ENCODE peak calls at places on chromosomes 13 and 19, in seven cellular contexts. A is psoas muscle, J is smooth muscle cell of the brain vasculature, T is fibroblast of lung, P is aorta, G is caudate nucleus, X is HAP-1. K is an unnamed sample.

GRCh38 chr19:47084879-47085439 is 28.6 kb downstream of the ZC3H4 start:
- DNase-seq in A (peak), P (no peak), J (no peak), X (no peak), T (no peak), G (no peak), K (no peak)

GRCh38 chr19:29248332-29248844 is 35.4 kb upstream of the UQCRFS1 start:
- DNase-seq in T (no peak), X (no peak), A (no peak), G (no peak), J (no peak), P (no peak), K (no peak)

GRCh38 chr19:53980553-53981407 is 10.7 kb upstream of the CACNG6 start:
- DNase-seq in J (no peak), A (peak), G (no peak), X (no peak), P (no peak), T (peak), K (peak)

GRCh38 chr19:7744871-7745270 is 2.5 kb downstream of the CD209 start:
- DNase-seq in G (no peak), T (no peak), P (no peak), J (no peak), X (no peak), A (no peak), K (no peak)

GRCh38 chr13:30676672-30677071 is 58.7 kb upstream of the ALOX5AP start:
- DNase-seq in A (no peak), J (no peak), X (no peak), P (no peak), T (peak), G (no peak), K (peak)

GRCh38 chr13:81760316-81760715 is 1419.4 kb upstream of the SPRY2 start:
- DNase-seq in T (no peak), X (no peak), P (no peak), A (no peak), J (no peak), G (no peak), K (no peak)

GRCh38 chr13:110850840-110851239 is 64.0 kb downstream of the ANKRD10 start:
- DNase-seq in J (no peak), T (no peak), G (no peak), X (no peak), P (no peak), A (no peak), K (no peak)

GRCh38 chr13:90717451-90717936 is 630.0 kb upstream of the MIR17HG start:
- DNase-seq in A (no peak), P (no peak), J (no peak), X (no peak), G (no peak), T (peak), K (no peak)

GRCh38 chr13:43129021-43129420 is 105.6 kb downstream of the DNAJC15 start:
- DNase-seq in G (no peak), T (no peak), P (no peak), X (no peak), A (no peak), J (no peak), K (no peak)

GRCh38 chr13:112764028-112764427 is 74.2 kb downstream of the ATP11A start:
- DNase-seq in T (no peak), J (no peak), A (no peak), P (no peak), X (no peak), G (no peak), K (no peak)

GRCh38 chr19:57583521-57584416 is at the start of gene ZIK1:
- DNase-seq in A (peak), X (no peak), J (peak), T (peak), P (peak), G (peak), K (no peak)

GRCh38 chr19:3120611-3121231 is 15.1 kb upstream of the GNA15 start:
- DNase-seq in T (no peak), G (no peak), J (no peak), X (no peak), P (no peak), A (peak), K (no peak)

GRCh38 chr13:89212186-89212585 is 1541.0 kb downstream of the SLITRK5 start:
- DNase-seq in J (no peak), T (no peak), X (no peak), G (no peak), P (no peak), A (no peak), K (no peak)

GRCh38 chr19:23778566-23778965 is 19.9 kb upstream of the ZNF681 start:
- DNase-seq in A (no peak), P (no peak), G (no peak), T (no peak), J (no peak), X (no peak), K (no peak)

GRCh38 chr19:49746206-49746958 is 16.7 kb downstream of the TSKS start:
- DNase-seq in T (peak), X (no peak), P (peak), G (no peak), J (no peak), A (peak), K (no peak)

GRCh38 chr13:80448725-80449124 is 107.8 kb upstream of the SPRY2 start:
- DNase-seq in X (no peak), P (no peak), A (no peak), J (no peak), G (no peak), T (no peak), K (no peak)

GRCh38 chr19:51111606-51112005 is 3.4 kb upstream of the CTU1 start:
- DNase-seq in P (peak), A (no peak), T (no peak), J (no peak), G (no peak), X (no peak), K (no peak)

GRCh38 chr13:47896546-47896945 is 104.5 kb downstream of the SUCLA2 start:
- DNase-seq in A (no peak), X (no peak), P (no peak), T (no peak), G (no peak), J (no peak), K (no peak)

GRCh38 chr19:51081476-51081875 is 1.2 kb downstream of the KLK14 start:
- DNase-seq in G (no peak), X (no peak), J (no peak), A (no peak), T (no peak), P (no peak), K (no peak)

GRCh38 chr19:48596679-48597465 is 9.7 kb upstream of the SPACA4 start:
- DNase-seq in A (no peak), P (no peak), X (no peak), T (no peak), G (no peak), J (no peak), K (no peak)

GRCh38 chr13:40780822-40781401 is 8.5 kb upstream of the SLC25A15 start:
- DNase-seq in P (no peak), J (no peak), A (no peak), T (peak), G (no peak), X (no peak), K (no peak)

GRCh38 chr13:44210525-44210924 is 163.1 kb upstream of the SERP2 start:
- DNase-seq in X (no peak), J (no peak), T (no peak), A (no peak), P (no peak), G (no peak), K (no peak)

GRCh38 chr19:36207605-36208252 is 6.7 kb downstream of the ZNF565 start:
- DNase-seq in P (no peak), J (no peak), A (no peak), X (no peak), G (no peak), T (no peak), K (no peak)

GRCh38 chr19:52345162-52345561 is 9.1 kb downstream of the ZNF610 start:
- DNase-seq in X (no peak), J (no peak), T (no peak), G (no peak), A (no peak), P (no peak), K (no peak)

GRCh38 chr19:23273022-23273593 is 22.9 kb upstream of the ZNF724 start:
- DNase-seq in X (no peak), T (no peak), G (no peak), J (no peak), P (no peak), A (peak), K (no peak)

GRCh38 chr19:5693195-5694166 is 3.4 kb downstream of the RPL36 start:
- DNase-seq in P (no peak), A (no peak), G (no peak), J (no peak), T (no peak), X (no peak), K (no peak)

GRCh38 chr19:7857727-7858701 is 16.2 kb downstream of the PRR36 start:
- DNase-seq in J (no peak), P (no peak), A (peak), T (no peak), X (no peak), G (no peak), K (no peak)

GRCh38 chr19:18975011-18975410 is 34.0 kb upstream of the HOMER3 start:
- DNase-seq in J (no peak), P (no peak), G (no peak), X (no peak), T (no peak), A (no peak), K (no peak)

GRCh38 chr19:2560369-2560768 is 84.4 kb downstream of the GADD45B start:
- DNase-seq in G (no peak), J (no peak), A (no peak), X (no peak), T (no peak), P (peak), K (no peak)

GRCh38 chr19:57870225-57870624 is 18.6 kb downstream of the ZNF814 start:
- DNase-seq in T (no peak), J (no peak), A (no peak), P (no peak), X (no peak), G (no peak), K (no peak)

GRCh38 chr13:44810067-44810840 is 179.0 kb downstream of the NUFIP1 start:
- DNase-seq in J (no peak), A (no peak), G (no peak), T (no peak), X (no peak), P (peak), K (no peak)

GRCh38 chr19:41541990-41542584 is 33.9 kb upstream of the CEACAM21 start:
- DNase-seq in J (no peak), G (no peak), T (peak), A (no peak), P (peak), X (peak), K (no peak)

GRCh38 chr13:33351324-33351723 is 65.8 kb upstream of the STARD13 start:
- DNase-seq in A (no peak), T (peak), X (no peak), P (no peak), G (no peak), J (peak), K (no peak)

GRCh38 chr19:54208784-54209057 is 8.1 kb downstream of the RPS9 start:
- DNase-seq in J (no peak), A (no peak), P (no peak), T (peak), X (no peak), G (no peak), K (no peak)

GRCh38 chr19:29942404-29943261 is 594 bp downstream of the URI1 start:
- DNase-seq in T (peak), X (peak), J (no peak), G (peak), P (peak), A (peak), K (peak)

GRCh38 chr13:44752184-44752583 is 176.1 kb upstream of the TSC22D1 start:
- DNase-seq in G (no peak), A (no peak), X (no peak), P (no peak), J (peak), T (no peak), K (no peak)

GRCh38 chr19:51552996-51553725 is 17.9 kb upstream of the ZNF175 start:
- DNase-seq in G (no peak), J (no peak), T (peak), P (peak), A (peak), X (peak), K (no peak)

K was measured in SW 1271.